ENCODE peak calls at places on chromosomes 2 and 18, in six cellular contexts. Q is kidney epithelial cell, S is left ventricle myocardium inferior, J is dorsolateral prefrontal cortex, L is SK-N-SH, T is B cell. Z is an unnamed sample.
A peak's percentile ranks its signal among the peaks of the same experiment; 100 is the strongest.

GRCh38 chr18:50162486-50163304 is 32.3 kb downstream of the MYO5B start:
- DNase-seq in L (no peak), S (no peak), T (no peak), J (no peak), Q (no peak), Z (no peak)

GRCh38 chr2:18585526-18585925 is 3.8 kb downstream of the NT5C1B start:
- DNase-seq in J (no peak), L (no peak), Q (no peak), S (no peak), T (no peak), Z (no peak)

GRCh38 chr2:229539628-229540027 is 174.7 kb downstream of the DNER start:
- DNase-seq in J (no peak), T (no peak), Q (no peak), S (no peak), L (no peak), Z (no peak)

GRCh38 chr2:187552959-187553681 is 1.1 kb downstream of the TFPI start:
- DNase-seq in T (no peak), S (no peak), J (no peak), L (no peak), Q (no peak), Z (no peak)

GRCh38 chr18:46320928-46321855 is 217.0 kb downstream of the HAUS1 start:
- DNase-seq in L (no peak), J (no peak), Q (peak; percentile 80), T (no peak), S (no peak), Z (no peak)

GRCh38 chr2:207184768-207185167 is 19.0 kb upstream of the KLF7 start:
- DNase-seq in S (no peak), Q (no peak), J (no peak), T (no peak), L (no peak), Z (no peak)

GRCh38 chr2:57575703-57576268 is 470.8 kb upstream of the VRK2 start:
- DNase-seq in T (no peak), Q (no peak), J (no peak), L (no peak), S (no peak), Z (no peak)

GRCh38 chr2:30691091-30691947 is 115.9 kb downstream of the CAPN13 start:
- DNase-seq in J (no peak), Q (no peak), T (no peak), L (no peak), S (no peak), Z (no peak)

GRCh38 chr2:174901075-174901474 is 104.1 kb downstream of the CHN1 start:
- DNase-seq in S (no peak), J (peak; percentile 32), Q (no peak), T (no peak), L (no peak), Z (no peak)

GRCh38 chr2:152716805-152717241 is 438 bp downstream of the PRPF40A start:
- DNase-seq in S (no peak), Q (no peak), J (no peak), T (peak; percentile 46), L (peak; percentile 11), Z (no peak)

GRCh38 chr2:120733238-120733942 is 2.3 kb upstream of the GLI2 start:
- DNase-seq in L (no peak), T (no peak), Q (no peak), J (no peak), S (no peak), Z (no peak)

GRCh38 chr2:83602753-83603152 is 856.3 kb downstream of the SUCLG1 start:
- DNase-seq in S (no peak), L (no peak), T (no peak), Q (no peak), J (no peak), Z (no peak)

GRCh38 chr2:78707776-78708386 is 317.6 kb upstream of the REG3G start:
- DNase-seq in S (no peak), T (no peak), L (no peak), Q (no peak), J (no peak), Z (no peak)

GRCh38 chr2:160419776-160420521 is 73.7 kb downstream of the RBMS1 start:
- DNase-seq in T (no peak), S (no peak), L (no peak), J (no peak), Q (no peak), Z (no peak)

GRCh38 chr2:110720547-110720946 is 11.8 kb upstream of the ACOXL start:
- DNase-seq in S (peak; percentile 34), L (no peak), T (no peak), Q (no peak), J (no peak), Z (no peak)

GRCh38 chr2:134252092-134252775 is 1.6 kb upstream of the MGAT5 start:
- DNase-seq in Q (no peak), J (no peak), T (peak; percentile 78), L (no peak), S (no peak), Z (no peak)

GRCh38 chr2:219230201-219230540 is 565 bp downstream of the ANKZF1 start:
- DNase-seq in Q (no peak), J (no peak), T (peak; percentile 45), L (peak; percentile 65), S (no peak), Z (no peak)

GRCh38 chr2:85905187-85905666 is 16.4 kb upstream of the ST3GAL5 start:
- DNase-seq in Q (no peak), L (no peak), T (no peak), J (no peak), S (no peak), Z (no peak)

GRCh38 chr2:235926229-235926628 is 242.0 kb downstream of the GBX2 start:
- DNase-seq in L (no peak), T (no peak), Q (no peak), S (no peak), J (no peak), Z (no peak)

GRCh38 chr2:98476192-98476868 is 31.7 kb downstream of the INPP4A start:
- DNase-seq in Q (no peak), S (no peak), T (no peak), J (no peak), L (no peak), Z (no peak)

GRCh38 chr2:189217546-189217945 is 38.0 kb upstream of the COL5A2 start:
- DNase-seq in J (no peak), L (no peak), S (no peak), T (no peak), Q (no peak), Z (no peak)

GRCh38 chr2:42337356-42337820 is 23.6 kb downstream of the COX7A2L start:
- DNase-seq in Q (no peak), L (no peak), S (no peak), J (no peak), T (no peak), Z (no peak)

GRCh38 chr18:3489462-3489861 is 39.5 kb downstream of the TGIF1 start:
- DNase-seq in T (no peak), Q (no peak), J (no peak), L (no peak), S (no peak), Z (no peak)
- TF ChIP-seq CTCF in T (no peak), Q (no peak), J (no peak), L (no peak), S (no peak), Z (no peak)

DNA sequence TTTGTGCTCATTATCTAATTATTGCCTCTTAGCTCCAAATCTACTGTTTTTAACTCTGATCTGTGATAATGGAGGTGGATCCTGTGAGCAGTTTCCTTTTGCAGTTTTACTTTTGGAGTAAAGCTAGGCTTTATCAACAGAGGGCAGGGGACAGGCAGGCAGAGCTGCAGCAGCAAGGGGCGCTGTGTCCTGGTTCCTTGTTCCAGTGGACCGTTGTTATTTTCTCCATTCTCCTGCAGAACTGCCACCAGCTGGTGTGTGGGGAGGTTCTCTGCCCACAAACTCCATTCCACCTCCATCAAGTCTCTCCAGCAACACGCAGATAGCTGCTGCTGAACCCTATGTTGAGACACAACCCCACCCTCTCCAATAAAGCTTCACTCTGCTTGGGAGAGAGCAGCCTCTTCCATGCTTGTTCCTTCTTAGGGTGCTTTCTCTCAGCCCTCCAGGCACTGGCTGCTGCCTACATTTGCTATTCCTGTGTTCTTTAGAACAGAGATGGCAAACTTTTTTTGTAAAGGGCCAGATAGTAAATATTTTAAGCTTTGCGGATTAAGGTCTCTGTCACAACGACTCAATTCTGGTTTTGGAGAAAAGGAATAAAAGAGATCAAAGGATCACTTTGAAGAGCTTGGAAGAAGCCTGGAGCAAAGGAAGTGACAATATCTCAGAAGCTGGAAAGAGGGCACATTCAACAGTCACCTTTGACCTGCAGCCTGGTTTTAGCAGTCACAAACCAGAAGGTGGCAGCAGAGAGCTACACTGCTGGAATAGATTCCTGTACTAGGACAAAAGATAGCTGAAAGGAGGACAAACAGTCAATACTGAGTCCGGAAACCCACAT is 208.8 kb downstream of the CCDC178 start:
- DNase-seq in L (peak; percentile 53), J (peak; percentile 81), S (peak; percentile 19), Q (peak; percentile 29), T (peak; percentile 41), Z (no peak)
- TF ChIP-seq CTCF in L (peak; percentile 95), J (peak; percentile 89), S (peak; percentile 93), Q (peak; percentile 93), T (peak; percentile 90), Z (peak; percentile 45)

DNA sequence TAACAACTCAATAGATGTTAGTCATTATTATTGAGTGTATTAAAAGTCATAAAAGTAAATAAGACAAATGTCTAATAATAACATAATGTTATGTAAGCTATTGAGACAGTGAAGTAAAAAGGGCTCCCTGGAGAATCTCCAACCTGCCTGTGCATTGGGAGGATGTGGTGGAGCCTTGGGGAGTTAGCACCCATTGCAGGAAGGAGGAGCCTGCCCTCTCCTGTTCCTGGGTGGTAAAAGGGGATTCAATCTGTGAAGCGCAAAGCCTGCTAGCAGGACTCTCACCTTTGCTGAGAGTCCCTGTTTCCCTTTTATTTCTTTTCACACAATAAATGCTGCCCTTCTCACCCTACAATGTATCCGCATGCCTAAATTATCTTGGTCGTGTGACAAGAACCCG is 206.1 kb downstream of the RAB3GAP1 start:
- DNase-seq in S (no peak), T (no peak), J (no peak), Q (no peak), L (no peak), Z (no peak)
- TF ChIP-seq CTCF in S (peak; percentile 36), T (no peak), J (no peak), Q (no peak), L (no peak), Z (no peak)

GRCh38 chr2:212892193-212892592 is 259.2 kb downstream of the IKZF2 start:
- DNase-seq in Q (no peak), L (peak; percentile 34), J (peak; percentile 12), T (no peak), S (no peak), Z (no peak)
- TF ChIP-seq CTCF in Q (peak; percentile 43), L (peak; percentile 57), J (no peak), T (no peak), S (peak; percentile 49), Z (peak; percentile 44)

GRCh38 chr2:64707276-64707675 is 53.6 kb upstream of the SERTAD2 start:
- DNase-seq in S (no peak), J (no peak), Q (no peak), L (no peak), T (no peak), Z (no peak)

GRCh38 chr2:64711260-64711659 is 57.5 kb upstream of the SERTAD2 start:
- DNase-seq in Q (no peak), S (no peak), L (no peak), T (no peak), J (no peak), Z (no peak)

GRCh38 chr2:64704996-64705395 is 51.3 kb upstream of the SERTAD2 start:
- DNase-seq in T (no peak), Q (no peak), J (no peak), L (no peak), S (no peak), Z (no peak)

GRCh38 chr2:64704161-64704560 is 50.4 kb upstream of the SERTAD2 start:
- DNase-seq in L (no peak), T (no peak), Q (no peak), S (no peak), J (no peak), Z (no peak)

GRCh38 chr2:64708834-64709233 is 55.1 kb upstream of the SERTAD2 start:
- DNase-seq in J (no peak), Q (no peak), L (no peak), S (no peak), T (no peak), Z (no peak)
- TF ChIP-seq CTCF in J (no peak), Q (no peak), L (no peak), S (no peak), T (no peak), Z (no peak)